ENCODE peak calls at places on chromosome 1, in four cellular contexts. W, S, D and P are unnamed samples.

GRCh38 chr1:25743164-25744139 is 56.5 kb upstream of the SELENON start:
- DNase-seq in S (no peak), D (peak; percentile 93), W (peak; percentile 63), P (peak; percentile 67)

GRCh38 chr1:8598783-8599182 is 218.7 kb downstream of the RERE start:
- DNase-seq in W (no peak), S (no peak), D (no peak), P (no peak)

GRCh38 chr1:119948342-119949214 is 52.3 kb upstream of the ADAM30 start:
- DNase-seq in W (peak; percentile 78), D (peak; percentile 76), S (peak; percentile 30), P (peak; percentile 79)

GRCh38 chr1:181919729-181919991 is 141.9 kb downstream of the ZNF648 start:
- DNase-seq in D (no peak), S (no peak), W (no peak), P (no peak)

GRCh38 chr1:188689542-188689941 is 1788.1 kb downstream of the BRINP3 start:
- DNase-seq in D (no peak), S (no peak), W (no peak), P (no peak)

GRCh38 chr1:235330918-235331285 is 2.5 kb downstream of the GGPS1 start:
- DNase-seq in S (no peak), W (no peak), D (no peak), P (no peak)

GRCh38 chr1:101526813-101527212 is 290.0 kb downstream of the S1PR1 start:
- DNase-seq in S (no peak), W (no peak), D (no peak), P (no peak)

GRCh38 chr1:219174672-219175564 is 1.2 kb downstream of the LYPLAL1 start:
- DNase-seq in W (no peak), D (peak; percentile 16), S (peak; percentile 34), P (peak; percentile 32)

GRCh38 chr1:113416515-113416914 is 26.2 kb downstream of the MAGI3 start:
- DNase-seq in S (no peak), W (no peak), D (no peak), P (no peak)

GRCh38 chr1:89781494-89782126 is 39.2 kb upstream of the LRRC8D start:
- DNase-seq in S (peak; percentile 46), W (no peak), D (no peak), P (no peak)

GRCh38 chr1:1122981-1123480 is 7.1 kb upstream of the C1orf159 start:
- DNase-seq in S (no peak), W (no peak), D (no peak), P (no peak)

GRCh38 chr1:24425922-24426321 is 10.3 kb downstream of the NIPAL3 start:
- DNase-seq in S (no peak), D (no peak), W (no peak), P (peak; percentile 11)

DNA sequence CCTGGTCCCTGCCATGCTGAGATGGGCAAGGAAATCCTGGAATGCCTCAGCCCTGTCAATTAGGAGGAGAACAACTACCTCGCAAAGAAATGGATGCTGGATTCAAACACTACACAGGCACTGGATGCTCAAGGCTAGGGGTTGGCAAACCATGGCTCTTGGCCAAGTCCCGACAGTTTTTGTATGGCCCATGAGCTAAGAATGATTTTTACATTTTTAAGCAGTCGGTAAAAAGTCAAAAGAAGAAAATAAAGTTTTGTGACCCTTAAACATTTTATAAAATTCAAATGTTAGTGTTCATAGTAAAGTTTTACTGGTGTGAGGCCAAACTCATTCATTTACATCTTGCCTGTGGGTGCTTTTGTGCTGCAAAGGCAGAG is 6.5 kb downstream of the CDK18 start:
- DNase-seq in S (no peak), D (no peak), W (no peak), P (no peak)
- H3K4me1 ChIP-seq in S (no peaks in the 10 kb centered on the region), D (peaks cover 79% of the 10 kb centered on the region), W (peaks cover 4% of the 10 kb centered on the region), P (peaks cover 26% of the 10 kb centered on the region)

GRCh38 chr1:12473596-12474329 is 144.2 kb downstream of the DHRS3 start:
- DNase-seq in W (no peak), D (peak; percentile 75), S (no peak), P (no peak)
- H3K4me1 ChIP-seq in W (peaks cover 14% of the 10 kb centered on the region), D (peaks cover 98% of the 10 kb centered on the region), S (peaks cover 95% of the 10 kb centered on the region), P (peaks cover 29% of the 10 kb centered on the region)

DNA sequence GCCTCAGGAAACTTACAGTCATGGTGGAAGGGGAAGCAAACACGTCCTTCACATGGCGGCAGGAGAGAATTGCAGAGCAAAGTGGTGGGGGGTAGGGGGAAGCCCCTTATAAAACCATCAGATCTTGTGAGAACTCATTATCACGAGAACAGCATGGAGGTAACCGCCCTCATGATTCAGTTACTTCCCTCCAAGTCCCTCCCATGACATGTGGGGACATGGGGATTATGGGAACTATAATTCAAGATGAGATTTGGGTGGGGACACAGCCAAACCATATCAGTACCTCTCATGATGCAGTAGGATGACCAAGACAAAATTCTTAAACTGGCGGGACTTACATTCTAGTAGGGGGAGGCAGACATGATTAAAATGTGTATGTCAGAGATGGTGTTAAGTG is 38.8 kb downstream of the WNT4 start:
- DNase-seq in W (no peak), S (no peak), D (no peak), P (no peak)
- H3K4me1 ChIP-seq in W (peaks cover 5% of the 10 kb centered on the region), S (peaks cover 52% of the 10 kb centered on the region), D (peaks cover 41% of the 10 kb centered on the region), P (peaks cover 8% of the 10 kb centered on the region)

DNA sequence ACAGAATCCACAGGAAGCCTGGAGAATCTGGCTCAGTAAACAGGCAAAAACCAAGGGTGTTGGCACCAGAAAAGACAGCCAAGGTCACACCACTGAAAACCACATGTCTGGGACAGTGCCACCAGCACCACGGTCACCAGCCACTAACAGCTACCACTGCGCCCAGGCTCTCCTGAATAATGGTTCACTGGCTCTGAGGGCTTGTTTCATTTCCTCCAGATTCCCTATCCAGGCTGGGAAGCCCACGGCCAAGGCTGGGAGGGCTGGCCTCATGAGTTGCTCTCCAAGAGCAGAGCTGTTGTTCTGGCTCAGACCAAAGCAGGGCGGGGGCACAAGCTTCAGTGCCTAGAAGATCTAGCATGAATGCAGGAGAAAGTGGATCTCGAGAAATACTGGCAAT is 54.5 kb upstream of the PTGFRN start:
- DNase-seq in W (no peak), S (no peak), D (peak; percentile 30), P (no peak)
- H3K4me1 ChIP-seq in W (no peaks in the 10 kb centered on the region), S (peaks cover 5% of the 10 kb centered on the region), D (peaks cover 20% of the 10 kb centered on the region), P (no peaks in the 10 kb centered on the region)